ENCODE peak calls at places on chromosomes 12 and 14, in nine cellular contexts. One of them, this sample, is unnamed.

GRCh38 chr14:77067632-77068514 is 30.2 kb upstream of the CIPC start:
- DNase-seq in GM12865: peak
- DNase-seq in uterus: peak
- DNase-seq in heart right ventricle: peak
- DNase-seq in breast epithelium: peak
- DNase-seq in body of pancreas: peak
- DNase-seq in PC-3: peak
- DNase-seq in AG10803: peak
- DNase-seq in choroid plexus epithelial cell: peak
- DNase-seq in this sample: no peak

GRCh38 chr12:12538535-12538934 is 24.1 kb downstream of the DUSP16 start:
- DNase-seq in heart right ventricle: no peak
- DNase-seq in breast epithelium: no peak
- DNase-seq in GM12865: no peak
- DNase-seq in PC-3: no peak
- DNase-seq in AG10803: no peak
- DNase-seq in body of pancreas: no peak
- DNase-seq in choroid plexus epithelial cell: no peak
- DNase-seq in uterus: no peak
- DNase-seq in this sample: no peak

GRCh38 chr12:30706476-30706875 is 10.8 kb upstream of the IPO8 start:
- DNase-seq in heart right ventricle: no peak
- DNase-seq in choroid plexus epithelial cell: no peak
- DNase-seq in GM12865: no peak
- DNase-seq in uterus: no peak
- DNase-seq in AG10803: no peak
- DNase-seq in body of pancreas: no peak
- DNase-seq in breast epithelium: no peak
- DNase-seq in PC-3: peak
- DNase-seq in this sample: no peak

GRCh38 chr14:77306406-77307098 is 14.1 kb downstream of the POMT2 start:
- DNase-seq in AG10803: peak
- DNase-seq in choroid plexus epithelial cell: peak
- DNase-seq in body of pancreas: no peak
- DNase-seq in heart right ventricle: no peak
- DNase-seq in breast epithelium: no peak
- DNase-seq in uterus: no peak
- DNase-seq in PC-3: no peak
- DNase-seq in GM12865: no peak
- DNase-seq in this sample: no peak

GRCh38 chr12:16243487-16244412 is 33.7 kb downstream of the SLC15A5 start:
- DNase-seq in PC-3: no peak
- DNase-seq in AG10803: no peak
- DNase-seq in GM12865: no peak
- DNase-seq in heart right ventricle: no peak
- DNase-seq in choroid plexus epithelial cell: no peak
- DNase-seq in breast epithelium: no peak
- DNase-seq in uterus: no peak
- DNase-seq in body of pancreas: no peak
- DNase-seq in this sample: no peak

GRCh38 chr14:36313206-36313605 is 7.2 kb downstream of the MBIP start:
- DNase-seq in heart right ventricle: no peak
- DNase-seq in choroid plexus epithelial cell: no peak
- DNase-seq in body of pancreas: no peak
- DNase-seq in uterus: no peak
- DNase-seq in GM12865: no peak
- DNase-seq in breast epithelium: no peak
- DNase-seq in PC-3: no peak
- DNase-seq in AG10803: no peak
- DNase-seq in this sample: no peak

GRCh38 chr12:62909340-62909739 is 25.6 kb downstream of the PPM1H start:
- DNase-seq in AG10803: no peak
- DNase-seq in heart right ventricle: no peak
- DNase-seq in uterus: no peak
- DNase-seq in choroid plexus epithelial cell: no peak
- DNase-seq in GM12865: no peak
- DNase-seq in body of pancreas: no peak
- DNase-seq in breast epithelium: no peak
- DNase-seq in PC-3: no peak
- DNase-seq in this sample: no peak

GRCh38 chr14:53450871-53451270 is 297.7 kb upstream of the DDHD1 start:
- DNase-seq in PC-3: peak
- DNase-seq in choroid plexus epithelial cell: peak
- DNase-seq in AG10803: peak
- DNase-seq in GM12865: no peak
- DNase-seq in body of pancreas: no peak
- DNase-seq in breast epithelium: no peak
- DNase-seq in heart right ventricle: no peak
- DNase-seq in uterus: no peak
- DNase-seq in this sample: peak

GRCh38 chr12:128052777-128053176 is 214.2 kb upstream of the TMEM132C start:
- DNase-seq in breast epithelium: no peak
- DNase-seq in uterus: no peak
- DNase-seq in PC-3: no peak
- DNase-seq in AG10803: no peak
- DNase-seq in heart right ventricle: no peak
- DNase-seq in choroid plexus epithelial cell: no peak
- DNase-seq in body of pancreas: no peak
- DNase-seq in GM12865: no peak
- DNase-seq in this sample: no peak

GRCh38 chr12:46154221-46154975 is 114.4 kb downstream of the SLC38A1 start:
- DNase-seq in heart right ventricle: no peak
- DNase-seq in body of pancreas: no peak
- DNase-seq in GM12865: no peak
- DNase-seq in choroid plexus epithelial cell: peak
- DNase-seq in AG10803: peak
- DNase-seq in uterus: no peak
- DNase-seq in breast epithelium: no peak
- DNase-seq in PC-3: peak
- DNase-seq in this sample: peak

GRCh38 chr14:105393151-105393550 is 5.2 kb upstream of the TEX22 start:
- DNase-seq in choroid plexus epithelial cell: no peak
- DNase-seq in AG10803: no peak
- DNase-seq in heart right ventricle: no peak
- DNase-seq in uterus: no peak
- DNase-seq in breast epithelium: no peak
- DNase-seq in body of pancreas: no peak
- DNase-seq in GM12865: no peak
- DNase-seq in PC-3: no peak
- DNase-seq in this sample: no peak

GRCh38 chr14:105390849-105391500 is 7.4 kb upstream of the TEX22 start:
- DNase-seq in PC-3: no peak
- DNase-seq in heart right ventricle: no peak
- DNase-seq in GM12865: no peak
- DNase-seq in body of pancreas: no peak
- DNase-seq in AG10803: no peak
- DNase-seq in choroid plexus epithelial cell: no peak
- DNase-seq in uterus: no peak
- DNase-seq in breast epithelium: no peak
- DNase-seq in this sample: no peak

GRCh38 chr14:105389976-105390848 is 8.1 kb upstream of the TEX22 start:
- DNase-seq in choroid plexus epithelial cell: no peak
- DNase-seq in body of pancreas: no peak
- DNase-seq in breast epithelium: no peak
- DNase-seq in uterus: no peak
- DNase-seq in PC-3: no peak
- DNase-seq in heart right ventricle: no peak
- DNase-seq in GM12865: no peak
- DNase-seq in AG10803: no peak
- DNase-seq in this sample: no peak

GRCh38 chr14:105391541-105391940 is 6.8 kb upstream of the TEX22 start:
- DNase-seq in PC-3: no peak
- DNase-seq in heart right ventricle: no peak
- DNase-seq in breast epithelium: no peak
- DNase-seq in uterus: no peak
- DNase-seq in GM12865: no peak
- DNase-seq in body of pancreas: no peak
- DNase-seq in choroid plexus epithelial cell: no peak
- DNase-seq in AG10803: no peak
- DNase-seq in this sample: no peak

GRCh38 chr14:105392161-105393090 is 5.9 kb upstream of the TEX22 start:
- DNase-seq in uterus: no peak
- DNase-seq in GM12865: no peak
- DNase-seq in body of pancreas: no peak
- DNase-seq in AG10803: no peak
- DNase-seq in choroid plexus epithelial cell: no peak
- DNase-seq in PC-3: no peak
- DNase-seq in heart right ventricle: no peak
- DNase-seq in breast epithelium: no peak
- DNase-seq in this sample: no peak
- TF ChIP-seq CTCF in uterus: no peak
- TF ChIP-seq CTCF in GM12865: no peak
- TF ChIP-seq CTCF in body of pancreas: no peak
- TF ChIP-seq CTCF in AG10803: no peak
- TF ChIP-seq CTCF in choroid plexus epithelial cell: no peak
- TF ChIP-seq CTCF in PC-3: no peak
- TF ChIP-seq CTCF in heart right ventricle: no peak
- TF ChIP-seq CTCF in breast epithelium: no peak
- TF ChIP-seq CTCF in this sample: no peak

GRCh38 chr12:101775814-101776213 is 36.6 kb upstream of the SYCP3 start:
- DNase-seq in uterus: no peak
- DNase-seq in body of pancreas: no peak
- DNase-seq in PC-3: no peak
- DNase-seq in breast epithelium: no peak
- DNase-seq in choroid plexus epithelial cell: no peak
- DNase-seq in AG10803: no peak
- DNase-seq in GM12865: no peak
- DNase-seq in heart right ventricle: no peak
- DNase-seq in this sample: no peak

GRCh38 chr12:101768781-101769180 is 29.5 kb upstream of the SYCP3 start:
- DNase-seq in AG10803: no peak
- DNase-seq in GM12865: no peak
- DNase-seq in uterus: no peak
- DNase-seq in PC-3: no peak
- DNase-seq in body of pancreas: no peak
- DNase-seq in breast epithelium: no peak
- DNase-seq in choroid plexus epithelial cell: no peak
- DNase-seq in heart right ventricle: no peak
- DNase-seq in this sample: no peak

GRCh38 chr12:101769865-101770264 is 30.6 kb upstream of the SYCP3 start:
- DNase-seq in breast epithelium: no peak
- DNase-seq in choroid plexus epithelial cell: no peak
- DNase-seq in GM12865: no peak
- DNase-seq in AG10803: no peak
- DNase-seq in body of pancreas: no peak
- DNase-seq in uterus: no peak
- DNase-seq in heart right ventricle: no peak
- DNase-seq in PC-3: no peak
- DNase-seq in this sample: no peak

GRCh38 chr12:101773560-101774206 is 34.4 kb upstream of the SYCP3 start:
- DNase-seq in GM12865: peak
- DNase-seq in breast epithelium: peak
- DNase-seq in PC-3: peak
- DNase-seq in AG10803: peak
- DNase-seq in body of pancreas: peak
- DNase-seq in heart right ventricle: peak
- DNase-seq in uterus: peak
- DNase-seq in choroid plexus epithelial cell: peak
- DNase-seq in this sample: peak

GRCh38 chr12:101772019-101772774 is 32.9 kb upstream of the SYCP3 start:
- DNase-seq in choroid plexus epithelial cell: peak
- DNase-seq in uterus: no peak
- DNase-seq in AG10803: no peak
- DNase-seq in PC-3: no peak
- DNase-seq in breast epithelium: no peak
- DNase-seq in GM12865: no peak
- DNase-seq in body of pancreas: no peak
- DNase-seq in heart right ventricle: no peak
- DNase-seq in this sample: no peak
- H3K4me3 ChIP-seq in choroid plexus epithelial cell: no peak
- H3K4me3 ChIP-seq in uterus: no peak
- H3K4me3 ChIP-seq in AG10803: no peak
- H3K4me3 ChIP-seq in PC-3: no peak
- H3K4me3 ChIP-seq in breast epithelium: no peak
- H3K4me3 ChIP-seq in GM12865: no peak
- H3K4me3 ChIP-seq in body of pancreas: no peak
- H3K4me3 ChIP-seq in heart right ventricle: no peak
- H3K4me3 ChIP-seq in this sample: no peak

DNA sequence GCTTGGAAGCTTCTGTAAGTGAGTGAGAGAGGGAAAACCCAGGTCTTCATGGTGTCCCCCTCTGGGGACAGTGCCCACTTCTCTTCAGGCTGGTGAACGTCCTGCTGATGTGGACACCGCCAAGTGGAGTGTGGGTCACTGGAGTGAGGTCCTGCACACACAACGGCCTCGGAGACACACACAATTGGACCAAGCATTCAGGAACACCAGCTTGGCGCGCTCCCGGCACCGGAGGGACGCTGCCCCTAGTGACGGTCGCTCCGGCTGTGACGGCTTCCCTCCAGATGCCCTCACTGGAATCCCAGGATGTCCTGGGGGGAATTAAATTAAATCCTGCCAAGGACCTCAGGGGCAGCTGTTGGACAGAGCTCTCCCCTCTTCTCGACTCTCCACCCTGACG is 123.1 kb downstream of the ZNF664 start:
- DNase-seq in PC-3: no peak
- DNase-seq in breast epithelium: no peak
- DNase-seq in heart right ventricle: no peak
- DNase-seq in AG10803: no peak
- DNase-seq in choroid plexus epithelial cell: no peak
- DNase-seq in uterus: no peak
- DNase-seq in body of pancreas: no peak
- DNase-seq in GM12865: no peak
- DNase-seq in this sample: no peak
- TF ChIP-seq CTCF in PC-3: no peak
- TF ChIP-seq CTCF in breast epithelium: no peak
- TF ChIP-seq CTCF in heart right ventricle: no peak
- TF ChIP-seq CTCF in AG10803: no peak
- TF ChIP-seq CTCF in choroid plexus epithelial cell: no peak
- TF ChIP-seq CTCF in uterus: no peak
- TF ChIP-seq CTCF in body of pancreas: no peak
- TF ChIP-seq CTCF in GM12865: no peak
- TF ChIP-seq CTCF in this sample: no peak

GRCh38 chr12:3489057-3489456 is 1.9 kb upstream of the PRMT8 start:
- DNase-seq in breast epithelium: no peak
- DNase-seq in uterus: no peak
- DNase-seq in choroid plexus epithelial cell: peak
- DNase-seq in GM12865: no peak
- DNase-seq in heart right ventricle: no peak
- DNase-seq in AG10803: peak
- DNase-seq in body of pancreas: no peak
- DNase-seq in PC-3: no peak
- DNase-seq in this sample: peak

GRCh38 chr12:3491938-3492867 is 1.2 kb downstream of the PRMT8 start:
- DNase-seq in breast epithelium: peak
- DNase-seq in heart right ventricle: peak
- DNase-seq in choroid plexus epithelial cell: peak
- DNase-seq in GM12865: peak
- DNase-seq in PC-3: peak
- DNase-seq in body of pancreas: peak
- DNase-seq in uterus: no peak
- DNase-seq in AG10803: peak
- DNase-seq in this sample: peak

GRCh38 chr12:3493225-3494049 is 2.4 kb downstream of the PRMT8 start:
- DNase-seq in AG10803: no peak
- DNase-seq in PC-3: no peak
- DNase-seq in breast epithelium: no peak
- DNase-seq in heart right ventricle: peak
- DNase-seq in GM12865: no peak
- DNase-seq in uterus: no peak
- DNase-seq in body of pancreas: no peak
- DNase-seq in choroid plexus epithelial cell: no peak
- DNase-seq in this sample: no peak

GRCh38 chr12:3490848-3491382 is at the start of gene PRMT8:
- DNase-seq in choroid plexus epithelial cell: no peak
- DNase-seq in heart right ventricle: no peak
- DNase-seq in breast epithelium: no peak
- DNase-seq in AG10803: no peak
- DNase-seq in uterus: no peak
- DNase-seq in GM12865: no peak
- DNase-seq in body of pancreas: no peak
- DNase-seq in PC-3: no peak
- DNase-seq in this sample: no peak

GRCh38 chr12:3492868-3493224 is 1.8 kb downstream of the PRMT8 start:
- DNase-seq in PC-3: no peak
- DNase-seq in GM12865: no peak
- DNase-seq in uterus: no peak
- DNase-seq in body of pancreas: no peak
- DNase-seq in breast epithelium: no peak
- DNase-seq in heart right ventricle: no peak
- DNase-seq in choroid plexus epithelial cell: no peak
- DNase-seq in AG10803: no peak
- DNase-seq in this sample: no peak
- H3K4me3 ChIP-seq in PC-3: no peak
- H3K4me3 ChIP-seq in GM12865: no peak
- H3K4me3 ChIP-seq in uterus: no peak
- H3K4me3 ChIP-seq in body of pancreas: no peak
- H3K4me3 ChIP-seq in breast epithelium: no peak
- H3K4me3 ChIP-seq in heart right ventricle: peak
- H3K4me3 ChIP-seq in choroid plexus epithelial cell: no peak
- H3K4me3 ChIP-seq in AG10803: no peak
- H3K4me3 ChIP-seq in this sample: no peak

This sample was measured in AG09309.